ENCODE peak calls at places on chromosomes 7 and 10, in four cellular contexts. U is HCT116, D is Calu3, A is transverse colon. K is an unnamed sample.

GRCh38 chr10:114629083-114629823 is 28.8 kb downstream of the ABLIM1 start:
- DNase-seq in U (no peak), D (no peak), A (no peak), K (no peak)

GRCh38 chr10:31765546-31765945 is 163.1 kb downstream of the ARHGAP12 start:
- DNase-seq in U (no peak), D (no peak), A (no peak), K (no peak)

GRCh38 chr7:110531186-110531585 is 559.7 kb upstream of the LRRN3 start:
- DNase-seq in U (no peak), D (no peak), A (no peak), K (no peak)

GRCh38 chr10:52541082-52541481 is 227.0 kb downstream of the DKK1 start:
- DNase-seq in U (no peak), D (no peak), A (no peak), K (no peak)

GRCh38 chr10:38054361-38054797 is 39.8 kb upstream of the ZNF37A start:
- DNase-seq in U (no peak), D (no peak), A (no peak), K (no peak)

GRCh38 chr7:99326408-99326782 is 697 bp downstream of the ARPC1A start:
- DNase-seq in U (no peak), D (no peak), A (no peak), K (no peak)

GRCh38 chr7:1301812-1302310 is 69.2 kb downstream of the UNCX start:
- DNase-seq in U (no peak), D (no peak), A (no peak), K (no peak)

GRCh38 chr10:11005626-11006427 is 11.8 kb upstream of the CELF2 start:
- DNase-seq in U (no peak), D (no peak), A (no peak), K (no peak)

GRCh38 chr10:131726460-131726861 is 174.3 kb upstream of the PPP2R2D start:
- DNase-seq in U (no peak), D (no peak), A (no peak), K (no peak)

GRCh38 chr7:31633894-31634494 is 53.0 kb upstream of the PPP1R17 start:
- DNase-seq in U (peak), D (peak), A (peak), K (peak)

GRCh38 chr7:108299251-108300014 is 156.8 kb downstream of the NRCAM start:
- DNase-seq in U (no peak), D (peak), A (no peak), K (peak)

GRCh38 chr7:521221-522070 is 1.8 kb upstream of the PDGFA start:
- DNase-seq in U (no peak), D (peak), A (peak), K (no peak)

GRCh38 chr10:80289451-80290287 is at the start of gene MAT1A:
- DNase-seq in U (peak), D (no peak), A (peak), K (peak)

GRCh38 chr10:48762104-48763042 is 77.7 kb downstream of the WDFY4 start:
- DNase-seq in U (no peak), D (no peak), A (no peak), K (no peak)

GRCh38 chr10:74544106-74544505 is 282.3 kb upstream of the KAT6B start:
- DNase-seq in U (no peak), D (no peak), A (no peak), K (no peak)

GRCh38 chr7:51236470-51237127 is 80.0 kb downstream of the COBL start:
- DNase-seq in U (no peak), D (no peak), A (no peak), K (no peak)

GRCh38 chr7:143504215-143504936 is 26.7 kb downstream of the TAS2R41 start:
- DNase-seq in U (no peak), D (no peak), A (no peak), K (no peak)

GRCh38 chr7:84190016-84190705 is 4.4 kb downstream of the SEMA3A start:
- DNase-seq in U (no peak), D (no peak), A (no peak), K (no peak)
- TF ChIP-seq CTCF in U (no peak), D (no peak), A (no peak), K (no peak)

GRCh38 chr10:1964476-1964875 is 227.2 kb upstream of the ADARB2 start:
- DNase-seq in U (no peak), D (no peak), A (no peak), K (no peak)

GRCh38 chr10:1957057-1957456 is 219.7 kb upstream of the ADARB2 start:
- DNase-seq in U (no peak), D (no peak), A (no peak), K (no peak)

GRCh38 chr10:1966698-1967097 is 229.4 kb upstream of the ADARB2 start:
- DNase-seq in U (no peak), D (no peak), A (no peak), K (no peak)

GRCh38 chr10:1963341-1963740 is 226.0 kb upstream of the ADARB2 start:
- DNase-seq in U (no peak), D (no peak), A (no peak), K (no peak)

DNA sequence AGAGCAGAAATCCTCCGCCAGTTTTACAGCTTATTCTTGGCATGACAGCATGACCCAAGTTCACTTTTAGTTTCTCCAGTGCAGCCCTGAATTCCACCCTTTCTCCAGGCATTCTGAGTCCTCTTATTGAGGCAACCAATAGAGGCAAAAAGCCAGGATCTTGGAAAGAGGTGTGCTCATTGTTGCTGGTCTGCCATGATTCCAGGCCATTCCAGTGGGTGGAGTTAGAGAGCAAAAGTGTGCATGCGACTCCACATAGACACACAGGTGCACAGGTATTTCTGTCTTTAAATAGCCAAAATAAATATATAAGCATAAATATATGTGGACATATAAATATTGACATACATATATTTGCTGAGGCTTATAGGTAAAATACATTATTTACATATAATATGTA is 224.7 kb upstream of the ADARB2 start:
- DNase-seq in U (no peak), D (no peak), A (no peak), K (peak)
- TF ChIP-seq CTCF in U (no peak), D (no peak), A (no peak), K (peak)

GRCh38 chr7:129610709-129611245 is 743 bp upstream of the NRF1 start:
- DNase-seq in U (no peak), D (no peak), A (no peak), K (no peak)

GRCh38 chr7:129611246-129612111 is at the start of gene NRF1:
- DNase-seq in U (peak), D (peak), A (peak), K (peak)

GRCh38 chr7:129612112-129613015 is 844 bp downstream of the NRF1 start:
- DNase-seq in U (no peak), D (peak), A (peak), K (peak)

GRCh38 chr7:129615018-129615417 is 3.5 kb downstream of the NRF1 start:
- DNase-seq in U (no peak), D (no peak), A (no peak), K (no peak)

GRCh38 chr7:129613016-129613337 is 1.5 kb downstream of the NRF1 start:
- DNase-seq in U (no peak), D (no peak), A (no peak), K (no peak)
- TF ChIP-seq CTCF in U (no peak), D (no peak), A (no peak), K (no peak)

DNA sequence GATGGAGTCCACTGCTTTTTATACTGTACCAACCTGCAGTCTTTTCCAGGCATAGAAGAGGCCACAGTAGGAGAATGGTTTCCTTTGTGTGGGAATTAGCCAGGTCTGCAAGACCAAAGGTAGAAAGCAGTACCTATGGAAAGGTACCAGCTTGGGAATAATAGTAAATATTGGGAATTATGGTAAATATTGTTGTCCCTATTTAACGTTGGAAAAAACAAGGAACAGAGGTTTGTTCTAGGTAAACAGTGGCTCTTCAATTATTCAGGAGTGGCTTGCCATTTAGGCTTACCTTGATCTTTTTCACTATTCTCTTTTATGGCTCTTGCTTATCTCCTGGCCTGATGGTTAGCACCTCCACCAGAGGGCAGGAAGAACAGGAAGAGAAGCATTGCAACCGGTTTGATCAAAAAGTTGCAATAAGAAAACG is 43.9 kb upstream of the GSAP start:
- DNase-seq in U (peak), D (no peak), A (peak), K (peak)
- TF ChIP-seq CTCF in U (peak), D (no peak), A (peak), K (peak)

GRCh38 chr10:78774999-78775711 is 293.6 kb upstream of the ZMIZ1 start:
- DNase-seq in U (no peak), D (no peak), A (no peak), K (no peak)
- TF ChIP-seq CTCF in U (no peak), D (no peak), A (no peak), K (no peak)